ENCODE peak calls at places on chromosomes 2 and 18, in seven cellular contexts. Q, E, O, G, C, U and W are unnamed samples.

GRCh38 chr2:233449921-233450853 is 95.9 kb downstream of the DGKD start:
- DNase-seq in Q (no peak), G (no peak), U (no peak), E (no peak), C (no peak), O (no peak), W (no peak)

GRCh38 chr2:196479350-196479749 is 160.2 kb upstream of the CCDC150 start:
- DNase-seq in C (no peak), Q (no peak), G (no peak), O (no peak), E (no peak), U (no peak), W (peak)

GRCh38 chr2:219661955-219662395 is 34.5 kb downstream of the SLC4A3 start:
- DNase-seq in G (no peak), Q (no peak), U (no peak), E (no peak), C (no peak), O (no peak), W (no peak)

GRCh38 chr2:113251118-113251517 is 27.6 kb downstream of the PAX8 start:
- DNase-seq in C (no peak), O (no peak), U (peak), E (no peak), G (no peak), Q (no peak), W (no peak)

GRCh38 chr2:144152817-144153271 is 367.1 kb downstream of the ZEB2 start:
- DNase-seq in G (peak), E (no peak), U (no peak), C (no peak), Q (no peak), O (peak), W (peak)

GRCh38 chr2:136874258-136874657 is 108.9 kb downstream of the THSD7B start:
- DNase-seq in Q (no peak), E (no peak), O (no peak), U (no peak), C (no peak), G (peak), W (no peak)

GRCh38 chr18:71045331-71046065 is 756.7 kb downstream of the SOCS6 start:
- DNase-seq in O (no peak), G (no peak), C (no peak), E (no peak), Q (no peak), U (no peak), W (no peak)

GRCh38 chr18:36249392-36249791 is 48.1 kb upstream of the FHOD3 start:
- DNase-seq in Q (no peak), E (no peak), C (no peak), G (no peak), O (no peak), U (no peak), W (no peak)

GRCh38 chr2:127562930-127563329 is 27.4 kb downstream of the MYO7B start:
- DNase-seq in C (no peak), U (no peak), E (no peak), G (no peak), Q (no peak), O (no peak), W (no peak)

GRCh38 chr18:8667846-8668245 is 37.5 kb upstream of the MTCL1 start:
- DNase-seq in O (no peak), C (no peak), Q (no peak), U (no peak), G (no peak), E (no peak), W (no peak)

GRCh38 chr2:33223851-33224250 is 252.6 kb upstream of the RASGRP3 start:
- DNase-seq in Q (no peak), O (no peak), E (no peak), C (no peak), G (no peak), U (no peak), W (no peak)

GRCh38 chr2:182866461-182867369 is at the start of gene FRZB:
- DNase-seq in C (no peak), O (peak), E (no peak), Q (peak), G (no peak), U (no peak), W (peak)

GRCh38 chr2:218962859-218963492 is 3.5 kb downstream of the CDK5R2 start:
- DNase-seq in C (no peak), O (peak), E (peak), G (peak), U (peak), Q (no peak), W (no peak)

GRCh38 chr18:6785411-6785810 is 55.9 kb downstream of the ARHGAP28 start:
- DNase-seq in U (no peak), G (no peak), C (no peak), E (no peak), O (no peak), Q (no peak), W (no peak)

GRCh38 chr2:33366473-33366872 is 110.0 kb upstream of the RASGRP3 start:
- DNase-seq in G (no peak), O (no peak), E (no peak), U (no peak), Q (no peak), C (no peak), W (no peak)

GRCh38 chr2:219552382-219553167 is 8.7 kb downstream of the TMEM198 start:
- DNase-seq in G (peak), U (peak), E (peak), O (peak), C (peak), Q (peak), W (no peak)

GRCh38 chr2:69102234-69102633 is 89.3 kb downstream of the ANTXR1 start:
- DNase-seq in Q (no peak), G (no peak), C (no peak), E (no peak), O (no peak), U (no peak), W (no peak)

GRCh38 chr2:181172676-181173075 is 192.3 kb downstream of the UBE2E3 start:
- DNase-seq in Q (no peak), E (no peak), C (no peak), O (no peak), G (no peak), U (no peak), W (no peak)

GRCh38 chr2:203688798-203689197 is 17.6 kb upstream of the CD28 start:
- DNase-seq in C (peak), U (no peak), O (peak), Q (no peak), G (peak), E (no peak), W (peak)